ENCODE peak calls at places on chromosomes 4 and X, in nine cellular contexts. U is uterus, J is fibroblast of lung, Z is PC-3, W is neural crest cell, F is foreskin fibroblast, Q is tibial nerve, L is WTC11, C is body of pancreas. P is an unnamed sample.

GRCh38 chrX:89124985-89125384 is 378.0 kb downstream of the CPXCR1 start:
- DNase-seq in L (no peak), U (no peak), Z (no peak), J (no peak), Q (no peak), C (no peak), W (no peak), F (no peak), P (no peak)

GRCh38 chr4:107034091-107034698 is 1.9 kb downstream of the DKK2 start:
- DNase-seq in Q (peak; percentile 32), C (peak; percentile 10), J (peak; percentile 50), U (peak; percentile 17), Z (no peak), W (peak; percentile 64), F (peak; percentile 82), L (peak; percentile 63), P (peak; percentile 71)

GRCh38 chr4:167555338-167556022 is 321.2 kb upstream of the SPOCK3 start:
- DNase-seq in Z (no peak), W (no peak), U (no peak), Q (no peak), F (peak; percentile 20), L (no peak), C (no peak), J (no peak), P (no peak)

GRCh38 chr4:78954048-78954666 is 14.9 kb upstream of the PAQR3 start:
- DNase-seq in Z (peak; percentile 58), F (peak; percentile 35), U (no peak), J (peak; percentile 36), Q (no peak), W (peak; percentile 22), L (peak; percentile 37), C (no peak), P (peak; percentile 23)

GRCh38 chr4:53861856-53862610 is 202.4 kb downstream of the CHIC2 start:
- DNase-seq in Z (peak; percentile 73), Q (peak; percentile 21), J (peak; percentile 93), W (no peak), U (peak; percentile 47), L (no peak), F (peak; percentile 95), C (no peak), P (no peak)

GRCh38 chr4:52873191-52873590 is 11.1 kb downstream of the RASL11B start:
- DNase-seq in W (no peak), Q (no peak), C (no peak), L (no peak), J (no peak), U (no peak), F (no peak), Z (peak; percentile 33), P (no peak)

GRCh38 chrX:151896734-151897474 is 15.8 kb upstream of the MAGEA4 start:
- DNase-seq in U (no peak), C (no peak), J (peak; percentile 46), Z (no peak), Q (no peak), L (no peak), F (peak; percentile 86), W (no peak), P (no peak)

GRCh38 chr4:3339566-3339965 is 46.7 kb downstream of the RGS12 start:
- DNase-seq in Q (no peak), J (no peak), W (no peak), U (no peak), L (no peak), Z (no peak), C (no peak), F (no peak), P (no peak)

GRCh38 chr4:98653890-98654867 is 4.2 kb downstream of the TSPAN5 start:
- DNase-seq in W (no peak), F (peak; percentile 95), L (no peak), C (no peak), U (peak; percentile 27), J (peak; percentile 90), Q (no peak), Z (peak; percentile 89), P (no peak)

GRCh38 chr4:169283114-169283509 is 12.4 kb upstream of the SH3RF1 start:
- DNase-seq in F (peak; percentile 85), U (no peak), Q (no peak), L (no peak), Z (peak; percentile 89), W (no peak), J (peak; percentile 86), C (no peak), P (no peak)

GRCh38 chr4:41177016-41177415 is 37.3 kb downstream of the APBB2 start:
- DNase-seq in L (no peak), Q (no peak), C (no peak), Z (peak; percentile 61), U (no peak), W (no peak), F (peak; percentile 87), J (peak; percentile 73), P (no peak)

GRCh38 chrX:107565916-107566602 is 62.3 kb upstream of the PRPS1 start:
- DNase-seq in L (peak; percentile 30), J (no peak), Q (no peak), U (no peak), F (no peak), Z (peak; percentile 46), W (peak; percentile 2), C (peak; percentile 41), P (peak; percentile 25)

GRCh38 chr4:100187781-100188180 is 2.5 kb downstream of the DDIT4L start:
- DNase-seq in W (no peak), Q (no peak), C (no peak), Z (no peak), U (no peak), L (no peak), J (no peak), F (no peak), P (no peak)

GRCh38 chr4:161577604-161578301 is 586.0 kb downstream of the FSTL5 start:
- DNase-seq in F (peak; percentile 66), J (peak; percentile 60), U (no peak), Z (peak; percentile 57), L (no peak), W (no peak), Q (no peak), C (no peak), P (no peak)

DNA sequence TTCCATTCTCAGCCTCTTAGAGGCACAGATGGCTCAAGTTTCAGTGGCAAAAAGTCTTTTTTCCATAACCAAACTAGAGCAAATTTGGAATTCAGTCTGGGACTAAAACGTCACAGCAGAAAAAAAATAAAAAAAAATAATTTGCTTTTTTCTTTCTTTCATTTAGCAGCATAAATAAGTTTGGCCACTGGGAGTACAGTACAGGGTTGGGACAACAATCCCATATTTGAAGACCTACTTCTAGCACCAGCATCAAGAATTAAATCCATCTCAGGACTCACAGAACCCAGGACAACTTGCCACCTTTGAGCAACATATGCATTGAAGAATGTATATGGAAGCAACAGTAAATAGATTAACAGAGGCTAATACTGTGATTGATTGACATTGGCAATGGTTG is 214.0 kb downstream of the FBXW7 start:
- DNase-seq in Z (no peak), C (no peak), F (no peak), U (no peak), W (no peak), Q (no peak), J (no peak), L (no peak), P (no peak)
- TF ChIP-seq CTCF in Z (no peak), C (no peak), F (no peak), U (no peak), W (no peak), Q (no peak), J (no peak), L (no peak), P (no peak)

GRCh38 chrX:57286507-57287251 is at the start of gene FAAH2:
- DNase-seq in Z (peak; percentile 87), Q (no peak), F (no peak), U (no peak), L (peak; percentile 44), W (no peak), C (peak; percentile 82), J (no peak), P (peak; percentile 12)

GRCh38 chrX:57285001-57285400 is 1.5 kb upstream of the FAAH2 start:
- DNase-seq in U (no peak), J (no peak), L (no peak), Q (no peak), C (no peak), F (no peak), W (no peak), Z (no peak), P (no peak)

GRCh38 chrX:57282568-57282967 is 3.9 kb upstream of the FAAH2 start:
- DNase-seq in Q (no peak), U (no peak), Z (peak; percentile 52), W (no peak), L (no peak), J (no peak), C (no peak), F (no peak), P (no peak)
- TF ChIP-seq CTCF in Q (no peak), U (no peak), Z (peak; percentile 51), W (no peak), L (no peak), J (no peak), C (no peak), F (no peak), P (no peak)

GRCh38 chrX:30307466-30307865 is 1.7 kb downstream of the NR0B1 start:
- DNase-seq in F (no peak), Z (no peak), U (no peak), C (no peak), Q (no peak), J (no peak), W (no peak), L (no peak), P (no peak)

GRCh38 chrX:30304866-30305265 is 4.3 kb downstream of the NR0B1 start:
- DNase-seq in Z (peak; percentile 76), W (no peak), J (no peak), F (no peak), U (no peak), L (no peak), C (no peak), Q (no peak), P (no peak)

GRCh38 chrX:30310429-30311206 is 1.4 kb upstream of the NR0B1 start:
- DNase-seq in W (no peak), Q (no peak), U (no peak), Z (no peak), C (no peak), J (no peak), F (no peak), L (no peak), P (no peak)

GRCh38 chrX:30309139-30309571 is at the start of gene NR0B1:
- DNase-seq in Q (no peak), J (no peak), W (no peak), L (peak; percentile 14), F (peak; percentile 62), Z (no peak), U (no peak), C (peak; percentile 9), P (peak; percentile 50)

GRCh38 chrX:30308263-30309138 is 689 bp downstream of the NR0B1 start:
- DNase-seq in Z (no peak), W (peak; percentile 9), C (no peak), F (peak; percentile 67), U (no peak), L (peak; percentile 42), Q (no peak), J (peak; percentile 13), P (peak; percentile 36)
- TF ChIP-seq CTCF in Z (no peak), W (peak; percentile 50), C (no peak), F (peak; percentile 16), U (no peak), L (peak; percentile 24), Q (no peak), J (peak; percentile 9), P (peak; percentile 41)

DNA sequence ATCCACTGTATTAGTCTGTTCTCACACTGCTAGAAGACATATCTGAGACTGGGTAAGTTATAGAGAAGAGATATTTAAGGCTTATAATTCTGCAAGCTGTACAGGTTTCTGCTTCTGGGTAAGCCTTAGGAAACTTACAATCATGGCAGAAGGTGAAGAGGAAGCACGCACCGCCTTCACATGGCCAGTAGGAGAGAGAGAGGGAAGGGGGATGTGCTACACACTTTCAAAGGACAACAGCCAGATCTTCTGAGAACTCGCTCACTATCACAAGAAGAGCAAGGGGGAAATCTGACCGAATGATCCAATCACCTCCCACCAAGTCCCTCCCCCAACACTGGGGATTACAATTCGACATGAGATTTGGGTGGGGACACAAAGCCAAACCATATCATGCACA is 13.0 kb downstream of the FRYL start:
- DNase-seq in Z (no peak), C (no peak), U (no peak), W (no peak), F (no peak), L (no peak), Q (no peak), J (no peak), P (no peak)
- TF ChIP-seq CTCF in Z (no peak), C (no peak), U (no peak), W (peak; percentile 38), F (no peak), L (peak; percentile 12), Q (no peak), J (no peak), P (no peak)